ENCODE peak calls at places on chromosomes 13 and 19, in five cellular contexts. J, S, R, O and N are unnamed samples.

GRCh38 chr13:109874921-109875454 is 88.6 kb upstream of the IRS2 start:
- DNase-seq in S (peak; percentile 42), O (no peak), R (no peak), J (no peak), N (no peak)

GRCh38 chr13:84543976-84544375 is 661.7 kb upstream of the SLITRK1 start:
- DNase-seq in J (no peak), S (no peak), O (no peak), R (no peak), N (no peak)

GRCh38 chr19:55210120-55210493 is 806 bp upstream of the PTPRH start:
- DNase-seq in S (peak; percentile 92), R (no peak), J (no peak), O (no peak), N (no peak)

GRCh38 chr13:97621025-97621424 is 187.1 kb downstream of the RAP2A start:
- DNase-seq in R (no peak), J (no peak), S (no peak), O (no peak), N (no peak)

GRCh38 chr19:56942749-56943148 is 102.2 kb upstream of the PEG3 start:
- DNase-seq in R (no peak), J (peak; percentile 14), O (peak; percentile 26), S (no peak), N (peak; percentile 50)

GRCh38 chr13:111249637-111250360 is 70.6 kb upstream of the TEX29 start:
- DNase-seq in R (no peak), O (no peak), S (no peak), J (no peak), N (no peak)

GRCh38 chr19:28482221-28482620 is 730.7 kb downstream of the UQCRFS1 start:
- DNase-seq in O (no peak), S (no peak), R (peak; percentile 67), J (no peak), N (no peak)

GRCh38 chr13:51235756-51236564 is 13.8 kb downstream of the FAM124A start:
- DNase-seq in R (no peak), S (no peak), O (no peak), J (no peak), N (no peak)

GRCh38 chr19:4547303-4548237 is 7.7 kb upstream of the LRG1 start:
- DNase-seq in S (no peak), J (no peak), O (no peak), R (peak; percentile 40), N (no peak)

GRCh38 chr19:13122980-13123957 is 5.2 kb downstream of the NACC1 start:
- DNase-seq in S (no peak), O (no peak), R (no peak), J (no peak), N (no peak)

GRCh38 chr19:11814707-11815050 is 606 bp downstream of the ZNF440 start:
- DNase-seq in O (no peak), J (no peak), R (no peak), S (peak; percentile 26), N (no peak)

GRCh38 chr13:108944760-108945159 is 315.3 kb downstream of the MYO16 start:
- DNase-seq in S (no peak), O (no peak), R (no peak), J (no peak), N (no peak)

GRCh38 chr19:55362174-55362989 is 678 bp downstream of the GARIN5B start:
- DNase-seq in J (no peak), R (no peak), O (no peak), S (no peak), N (no peak)

GRCh38 chr13:41231786-41232185 is 31.6 kb downstream of the MTRF1 start:
- DNase-seq in R (no peak), O (no peak), J (no peak), S (no peak), N (no peak)

GRCh38 chr13:41231025-41231677 is 32.2 kb downstream of the MTRF1 start:
- DNase-seq in O (no peak), S (no peak), R (no peak), J (no peak), N (no peak)

GRCh38 chr13:41232715-41233114 is 30.7 kb downstream of the MTRF1 start:
- DNase-seq in O (no peak), R (no peak), J (no peak), S (no peak), N (no peak)

GRCh38 chr13:41224113-41225110 is 30.0 kb upstream of the KBTBD7 start:
- DNase-seq in S (peak; percentile 74), O (no peak), J (no peak), R (no peak), N (no peak)

DNA sequence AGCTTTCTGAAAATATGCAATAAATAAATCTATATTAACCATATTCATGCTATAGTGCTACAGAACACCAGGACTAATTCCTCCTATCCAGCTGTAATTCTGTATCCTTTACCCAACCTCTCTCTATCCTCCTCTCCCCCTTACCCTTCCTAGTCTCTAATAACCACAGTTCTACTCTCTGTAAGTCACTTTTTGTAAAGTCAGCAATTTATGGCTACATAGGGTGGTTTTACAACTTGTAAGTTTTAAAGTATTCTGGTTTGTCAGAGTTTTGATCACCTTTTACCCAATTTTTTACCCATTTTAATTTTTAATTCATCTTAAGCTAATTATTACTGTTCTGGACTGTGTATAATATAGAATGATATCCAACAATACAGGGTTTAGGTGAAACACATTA is 34.0 kb downstream of the MTRF1 start:
- DNase-seq in J (no peak), S (no peak), R (no peak), O (no peak), N (no peak)
- TF ChIP-seq CTCF in J (no peak), S (no peak), R (no peak), O (no peak), N (no peak)

GRCh38 chr19:47309608-47310007 is at the start of gene C5AR1:
- DNase-seq in S (no peak), O (no peak), R (no peak), J (no peak), N (no peak)
- TF ChIP-seq CTCF in S (no peak), O (no peak), R (no peak), J (no peak), N (no peak)

GRCh38 chr19:17468302-17469091 is 1.8 kb upstream of the SLC27A1 start:
- DNase-seq in O (no peak), R (no peak), S (no peak), J (no peak), N (no peak)

GRCh38 chr19:17469092-17469370 is 1.3 kb upstream of the SLC27A1 start:
- DNase-seq in S (no peak), J (no peak), O (peak; percentile 19), R (no peak), N (no peak)

GRCh38 chr19:17467471-17468301 is 2.6 kb upstream of the SLC27A1 start:
- DNase-seq in J (no peak), O (no peak), R (no peak), S (no peak), N (no peak)

GRCh38 chr19:17469371-17470203 is 737 bp upstream of the SLC27A1 start:
- DNase-seq in S (peak; percentile 96), O (peak; percentile 89), J (peak; percentile 83), R (peak; percentile 97), N (peak; percentile 89)

DNA sequence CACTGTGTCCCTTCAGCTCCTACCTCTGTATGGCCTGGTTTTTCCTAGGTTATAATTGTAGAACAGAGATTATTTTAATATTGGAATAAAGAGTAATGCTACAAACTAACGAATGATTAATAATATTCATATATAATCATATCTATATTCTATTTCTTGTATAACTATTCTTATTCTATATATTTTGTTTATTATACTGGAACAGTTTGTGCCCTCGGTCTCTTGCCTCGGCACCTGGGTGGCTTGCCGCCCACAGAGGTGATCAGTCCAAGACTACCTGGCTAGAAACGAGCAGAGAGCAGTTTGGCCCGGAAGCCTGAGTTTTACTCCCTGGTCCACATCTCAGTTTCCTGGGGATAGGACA is 3.9 kb upstream of the SLC27A1 start:
- DNase-seq in R (no peak), O (no peak), J (no peak), S (no peak), N (no peak)
- TF ChIP-seq CTCF in R (no peak), O (no peak), J (no peak), S (no peak), N (no peak)

GRCh38 chr19:30070970-30071632 is 129.1 kb downstream of the URI1 start:
- DNase-seq in O (no peak), S (no peak), R (no peak), J (no peak), N (no peak)

GRCh38 chr19:30070198-30070969 is 128.3 kb downstream of the URI1 start:
- DNase-seq in R (no peak), J (no peak), O (no peak), S (no peak), N (no peak)

GRCh38 chr19:30069535-30070197 is 127.6 kb downstream of the URI1 start:
- DNase-seq in S (no peak), O (no peak), R (no peak), J (peak; percentile 6), N (no peak)

GRCh38 chr19:30066781-30067759 is 125.0 kb downstream of the URI1 start:
- DNase-seq in S (no peak), O (no peak), J (no peak), R (no peak), N (no peak)

DNA sequence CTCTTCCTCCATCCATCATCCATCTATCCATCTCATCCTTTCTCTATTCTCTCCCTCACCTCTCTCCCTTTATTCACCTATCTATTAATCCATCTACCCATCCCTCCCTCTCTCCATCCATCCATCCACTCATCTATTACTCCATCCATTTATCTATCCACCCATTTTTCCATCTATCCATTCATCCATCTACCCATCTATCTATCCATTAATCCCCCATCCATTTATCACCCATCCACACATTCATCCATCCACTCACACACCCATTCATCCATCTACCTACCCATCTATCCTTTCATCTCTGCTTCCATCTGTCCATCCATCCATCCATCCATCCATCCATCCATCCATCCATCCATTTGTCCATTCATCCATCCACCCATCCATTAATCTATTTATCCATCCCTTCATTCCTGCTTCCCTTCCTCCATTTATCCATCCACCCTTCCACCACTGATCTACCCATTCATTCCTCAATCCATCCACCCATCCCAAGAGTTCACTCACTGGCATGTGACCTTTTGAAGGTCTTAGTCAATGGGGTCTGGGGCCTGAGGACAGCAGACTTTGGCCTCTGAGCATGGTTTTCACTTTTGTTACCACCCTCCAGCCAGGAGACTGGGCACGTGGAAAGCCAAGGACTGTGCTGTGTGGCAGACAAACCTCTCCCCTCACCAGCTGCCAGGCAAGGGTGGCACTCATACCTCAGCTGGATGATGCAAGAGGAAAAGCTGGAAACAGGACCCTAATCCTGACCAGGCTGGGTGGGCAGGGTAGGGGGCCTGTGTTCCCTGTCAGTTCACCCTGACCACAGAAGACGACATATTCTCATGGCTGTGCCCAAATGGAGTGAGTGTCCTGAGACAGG is 126.7 kb downstream of the URI1 start:
- DNase-seq in S (no peak), O (no peak), J (no peak), R (no peak), N (no peak)
- TF ChIP-seq CTCF in S (no peak), O (no peak), J (no peak), R (no peak), N (no peak)

DNA sequence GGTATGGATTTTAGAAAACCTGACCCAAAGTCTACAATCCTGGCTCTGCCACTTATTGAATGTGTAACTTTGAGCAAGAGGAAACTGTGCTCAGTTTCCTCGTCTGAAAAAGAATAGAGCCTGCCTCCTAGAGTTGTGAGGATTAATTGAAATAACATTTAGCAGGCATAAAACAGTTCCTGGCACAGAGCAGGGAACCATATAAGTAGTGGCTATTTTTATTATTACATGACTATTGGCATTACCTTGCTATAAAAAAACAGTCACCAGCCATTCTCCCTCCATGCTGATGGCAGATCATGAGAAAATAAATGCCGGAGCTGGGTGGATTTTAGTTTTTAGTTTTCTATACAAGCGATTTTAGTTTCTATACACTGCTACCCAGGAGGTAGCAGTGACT is 5.8 kb downstream of the DOCK9 start:
- DNase-seq in R (no peak), S (no peak), O (no peak), J (no peak), N (no peak)
- TF ChIP-seq CTCF in R (no peak), S (no peak), O (no peak), J (no peak), N (no peak)

GRCh38 chr13:23810842-23811241 is 78.4 kb downstream of the MIPEP start:
- DNase-seq in O (no peak), S (no peak), J (no peak), R (peak; percentile 13), N (peak; percentile 31)
- TF ChIP-seq CTCF in O (no peak), S (peak; percentile 15), J (peak; percentile 25), R (no peak), N (peak; percentile 47)